ENCODE peak calls at places on chromosome 7, in ten cellular contexts. X, F, Z, S, D, I, L, K, G and Y are unnamed samples.
A peak's percentile ranks its signal among the peaks of the same experiment; 100 is the strongest.

GRCh38 chr7:102897856-102898531 is 14.8 kb upstream of the LRRC17 start:
- DNase-seq in D (no peak), K (no peak), X (no peak), L (no peak), Z (no peak), I (no peak), S (no peak), F (no peak), G (no peak), Y (no peak)

GRCh38 chr7:156001496-156002260 is 189.4 kb upstream of the SHH start:
- DNase-seq in I (no peak), S (no peak), L (no peak), X (no peak), D (no peak), Z (no peak), G (no peak), K (no peak), F (no peak), Y (no peak)

GRCh38 chr7:157490465-157490912 is 153.7 kb downstream of the DNAJB6 start:
- DNase-seq in S (peak; percentile 68), I (no peak), L (peak; percentile 62), G (no peak), D (peak; percentile 8), F (peak; percentile 96), K (no peak), Z (peak; percentile 72), X (peak; percentile 74), Y (no peak)

GRCh38 chr7:22074961-22075360 is 129.3 kb upstream of the CDCA7L start:
- DNase-seq in D (no peak), K (no peak), Z (no peak), F (no peak), G (no peak), S (no peak), I (no peak), X (no peak), L (no peak), Y (no peak)

GRCh38 chr7:151299940-151300665 is 41.5 kb upstream of the NUB1 start:
- DNase-seq in I (no peak), X (no peak), Z (no peak), D (no peak), F (no peak), L (no peak), S (no peak), K (no peak), G (peak; percentile 44), Y (no peak)

GRCh38 chr7:116150588-116150987 is 59.8 kb upstream of the TES start:
- DNase-seq in I (no peak), G (no peak), D (no peak), F (peak; percentile 14), K (no peak), X (no peak), L (no peak), S (no peak), Z (no peak), Y (peak; percentile 10)

GRCh38 chr7:150727381-150727780 is 9.8 kb upstream of the GIMAP5 start:
- DNase-seq in G (no peak), S (no peak), D (no peak), X (no peak), L (no peak), I (no peak), F (no peak), Z (no peak), K (no peak), Y (no peak)

GRCh38 chr7:22726849-22727792 is at the start of gene IL6:
- DNase-seq in K (peak; percentile 97), F (peak; percentile 94), L (no peak), D (peak; percentile 98), G (peak; percentile 89), X (peak; percentile 90), Z (peak; percentile 96), I (peak; percentile 79), S (peak; percentile 96), Y (no peak)

GRCh38 chr7:64308019-64308275 is 5.8 kb upstream of the ZNF736 start:
- DNase-seq in K (no peak), I (no peak), L (no peak), D (no peak), X (no peak), Z (no peak), S (no peak), G (no peak), F (no peak), Y (no peak)

GRCh38 chr7:64310426-64310825 is 3.3 kb upstream of the ZNF736 start:
- DNase-seq in L (no peak), G (no peak), I (no peak), D (no peak), K (no peak), S (no peak), F (no peak), Z (no peak), X (no peak), Y (no peak)

GRCh38 chr7:64312826-64313225 is 935 bp upstream of the ZNF736 start:
- DNase-seq in D (no peak), X (no peak), I (no peak), F (no peak), K (no peak), Z (no peak), L (no peak), S (no peak), G (no peak), Y (no peak)

GRCh38 chr7:64307254-64308018 is 6.3 kb upstream of the ZNF736 start:
- DNase-seq in G (peak; percentile 98), Z (peak; percentile 97), K (peak; percentile 55), D (peak; percentile 86), F (peak; percentile 73), X (peak; percentile 88), I (peak; percentile 65), S (peak; percentile 81), L (no peak), Y (peak; percentile 79)
- TF ChIP-seq CTCF in G (peak; percentile 18), Z (no peak), K (no peak), D (peak; percentile 8), F (no peak), X (no peak), I (no peak), S (no peak), L (no peak), Y (no peak)

DNA sequence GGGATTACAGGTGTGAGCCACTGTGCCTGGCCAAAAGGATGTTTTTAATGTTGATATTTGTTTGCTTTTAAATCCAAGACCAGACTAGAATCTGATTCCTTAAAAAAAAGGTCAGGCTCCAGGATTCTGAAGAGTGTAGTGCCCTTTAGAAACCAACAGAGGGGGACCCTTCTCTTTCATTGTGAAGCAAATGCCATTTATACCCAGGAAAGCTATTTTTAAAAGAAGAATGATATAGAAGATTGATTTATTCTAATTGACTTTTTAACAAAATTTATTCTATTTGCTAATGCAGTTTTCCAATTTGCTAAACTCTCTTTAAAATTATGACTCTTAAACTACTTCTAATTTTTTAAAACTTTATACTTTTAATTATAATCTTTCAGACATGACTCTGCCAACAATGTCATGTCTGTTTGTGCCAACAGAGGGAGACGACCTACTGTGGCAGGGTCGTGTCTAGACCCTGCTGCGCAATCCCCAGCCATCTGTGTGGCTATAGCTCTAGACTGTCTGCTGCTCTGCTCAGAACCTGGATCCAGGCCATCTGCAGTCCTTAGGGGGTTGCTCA is 201.0 kb upstream of the IMMP2L start:
- DNase-seq in S (peak; percentile 75), G (no peak), X (peak; percentile 43), L (peak; percentile 57), D (peak; percentile 66), Z (peak; percentile 78), I (no peak), K (peak; percentile 29), F (peak; percentile 38), Y (peak; percentile 12)
- TF ChIP-seq CTCF in S (peak; percentile 69), G (peak; percentile 48), X (peak; percentile 81), L (peak; percentile 86), D (peak; percentile 85), Z (peak; percentile 72), I (peak; percentile 73), K (peak; percentile 74), F (peak; percentile 59), Y (peak; percentile 28)

GRCh38 chr7:30723776-30724175 is 28.2 kb upstream of the INMT start:
- DNase-seq in D (no peak), X (no peak), Z (no peak), G (no peak), K (no peak), S (no peak), I (no peak), L (no peak), F (no peak), Y (no peak)

GRCh38 chr7:30727061-30727945 is 24.6 kb upstream of the INMT start:
- DNase-seq in L (no peak), G (no peak), X (no peak), S (no peak), Z (peak; percentile 5), D (peak; percentile 51), K (no peak), F (no peak), I (no peak), Y (no peak)

GRCh38 chr7:30728591-30729100 is 23.3 kb upstream of the INMT start:
- DNase-seq in F (no peak), G (no peak), Z (no peak), L (no peak), D (no peak), X (no peak), S (no peak), K (no peak), I (no peak), Y (no peak)

GRCh38 chr7:30729642-30730041 is 22.3 kb upstream of the INMT start:
- DNase-seq in X (no peak), F (no peak), I (no peak), K (no peak), G (no peak), D (no peak), Z (no peak), L (no peak), S (no peak), Y (no peak)

DNA sequence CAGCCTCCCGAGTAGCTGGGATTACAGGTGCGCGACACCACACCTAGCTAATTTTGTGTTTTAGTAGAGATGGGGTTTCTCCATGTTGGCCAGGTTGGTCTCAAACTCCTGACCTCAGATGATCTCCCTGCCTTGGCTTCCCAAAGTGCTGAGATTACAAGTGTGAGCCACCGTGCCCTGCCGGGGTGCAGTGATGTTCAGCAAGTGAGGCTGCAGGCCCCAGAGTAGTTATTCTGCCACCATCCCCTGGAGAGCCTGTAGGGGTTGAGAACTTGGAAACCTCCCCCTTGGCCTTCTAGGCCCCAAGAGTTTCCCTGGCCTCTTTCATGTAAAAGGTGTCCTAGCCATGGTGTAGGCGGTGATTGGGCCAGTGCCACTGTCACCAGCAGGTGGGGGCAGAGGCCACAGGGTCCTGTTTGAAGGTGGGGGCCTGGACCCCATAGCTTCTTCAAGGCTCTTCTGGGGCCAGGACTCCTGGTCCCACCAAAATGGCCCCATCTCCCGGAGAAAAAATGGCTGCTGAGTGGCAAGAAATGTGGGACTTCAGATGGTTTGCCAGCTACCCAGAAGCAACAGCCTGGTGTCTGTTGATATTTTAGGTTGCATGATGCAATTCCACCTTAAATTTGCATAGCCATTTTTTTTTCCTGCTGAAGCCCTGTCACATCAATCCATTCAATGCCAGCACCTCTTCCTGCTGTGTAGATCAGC is 25.5 kb upstream of the INMT start:
- DNase-seq in X (no peak), I (no peak), F (no peak), S (no peak), G (no peak), Z (no peak), D (no peak), L (no peak), K (no peak), Y (no peak)
- TF ChIP-seq CTCF in X (peak; percentile 4), I (no peak), F (no peak), S (no peak), G (no peak), Z (no peak), D (no peak), L (no peak), K (no peak), Y (no peak)

DNA sequence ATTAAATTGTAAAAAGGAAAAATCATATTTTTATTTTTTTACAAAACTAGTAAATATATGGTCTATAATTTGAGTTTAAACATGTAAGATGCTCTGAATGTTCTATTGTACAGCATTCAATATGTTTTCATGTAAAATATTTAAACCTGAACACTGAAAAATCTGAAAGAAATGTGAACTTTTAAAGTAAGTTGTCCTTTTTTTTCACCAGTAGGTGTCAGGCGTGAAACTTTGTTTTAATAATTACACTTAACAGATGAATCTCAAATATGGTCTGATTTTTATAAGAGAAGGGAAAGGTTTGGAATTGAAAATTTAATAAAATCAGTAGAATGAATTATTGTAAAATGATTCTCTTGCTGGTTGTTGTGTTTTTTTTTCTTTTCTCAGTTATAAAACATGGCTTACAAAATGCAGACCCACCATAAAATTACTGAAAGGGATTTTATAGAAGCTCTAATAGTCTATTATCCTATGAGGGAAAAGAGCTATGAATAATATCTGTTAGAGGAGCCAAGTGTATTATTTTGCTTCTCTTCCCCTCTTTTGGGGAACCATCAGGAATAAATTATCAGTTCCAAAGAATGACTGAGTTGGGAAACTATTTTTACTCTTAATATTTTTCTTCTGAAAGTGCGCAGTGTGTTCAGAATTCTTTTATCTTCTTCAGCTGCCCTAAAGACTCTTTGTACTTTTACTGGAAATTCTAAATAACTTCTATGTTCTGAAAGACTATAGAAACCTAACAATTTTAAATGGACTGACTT is 217.7 kb upstream of the FZD1 start:
- DNase-seq in L (no peak), K (no peak), I (peak; percentile 17), F (no peak), G (no peak), X (no peak), D (peak; percentile 44), Z (peak; percentile 29), S (peak; percentile 16), Y (no peak)
- TF ChIP-seq CTCF in L (peak; percentile 30), K (peak; percentile 20), I (peak; percentile 44), F (peak; percentile 7), G (no peak), X (peak; percentile 50), D (peak; percentile 54), Z (peak; percentile 40), S (no peak), Y (peak; percentile 29)